ENCODE peak calls at places on chromosomes 4 and X, in five cellular contexts. R is K562, M is GM12891, D is SK-N-SH, A is HepG2. H is an unnamed sample.

GRCh38 chrX:71859637-71860036 is 51.0 kb upstream of the NHSL2 start:
- DNase-seq in R (no peak), M (no peak), D (no peak), A (peak), H (no peak)

GRCh38 chrX:141176586-141177451 is at the start of gene LDOC1:
- DNase-seq in R (peak), M (no peak), D (peak), A (no peak), H (no peak)

GRCh38 chr4:14035076-14035475 is 407.6 kb upstream of the BOD1L1 start:
- DNase-seq in R (no peak), M (no peak), D (no peak), A (no peak), H (no peak)

GRCh38 chr4:93671093-93671492 is 157.5 kb upstream of the ATOH1 start:
- DNase-seq in R (no peak), M (no peak), D (no peak), A (no peak), H (no peak)

GRCh38 chrX:103941201-103941975 is 21.0 kb upstream of the TMSB15B start:
- DNase-seq in R (peak), M (no peak), D (peak), A (no peak), H (no peak)

GRCh38 chrX:109704563-109704962 is 28.5 kb downstream of the ACSL4 start:
- DNase-seq in R (no peak), M (no peak), D (no peak), A (no peak), H (no peak)

GRCh38 chr4:1154126-1154522 is 18.3 kb downstream of the SPON2 start:
- DNase-seq in R (peak), M (no peak), D (no peak), A (no peak), H (no peak)

GRCh38 chrX:118579417-118579816 is 83.8 kb downstream of the DOCK11 start:
- DNase-seq in R (no peak), M (no peak), D (no peak), A (no peak), H (no peak)

GRCh38 chrX:31266172-31267076 is 194.6 kb upstream of the FTHL17 start:
- DNase-seq in R (peak), M (peak), D (peak), A (peak), H (peak)

GRCh38 chrX:119475389-119476101 is 7.3 kb downstream of the SLC25A5 start:
- DNase-seq in R (no peak), M (no peak), D (no peak), A (no peak), H (no peak)

GRCh38 chr4:148444296-148445070 is 2.3 kb upstream of the NR3C2 start:
- DNase-seq in R (peak), M (peak), D (peak), A (no peak), H (peak)

GRCh38 chrX:150575415-150575814 is 7.0 kb downstream of the MTM1 start:
- DNase-seq in R (no peak), M (no peak), D (no peak), A (no peak), H (no peak)

GRCh38 chr4:150130953-150131352 is 52.7 kb downstream of the DCLK2 start:
- DNase-seq in R (no peak), M (no peak), D (no peak), A (no peak), H (no peak)

GRCh38 chr4:152585036-152585439 is 49.1 kb upstream of the FBXW7 start:
- DNase-seq in R (no peak), M (no peak), D (no peak), A (no peak), H (no peak)

GRCh38 chrX:148500428-148501120 is at the start of gene AFF2:
- DNase-seq in R (no peak), M (no peak), D (peak), A (no peak), H (peak)

GRCh38 chr4:44160776-44161377 is 287.7 kb downstream of the KCTD8 start:
- DNase-seq in R (no peak), M (no peak), D (no peak), A (no peak), H (no peak)

GRCh38 chr4:677431-678293 is 3.3 kb downstream of the MYL5 start:
- DNase-seq in R (no peak), M (no peak), D (no peak), A (peak), H (no peak)

GRCh38 chr4:142901166-142901662 is 55.1 kb upstream of the INPP4B start:
- DNase-seq in R (no peak), M (no peak), D (no peak), A (no peak), H (no peak)

GRCh38 chr4:77905651-77906263 is 43.1 kb downstream of the MRPL1 start:
- DNase-seq in R (peak), M (no peak), D (peak), A (no peak), H (no peak)

GRCh38 chr4:52510939-52511583 is 148.0 kb downstream of the USP46 start:
- DNase-seq in R (no peak), M (no peak), D (no peak), A (no peak), H (no peak)

GRCh38 chrX:95325185-95325584 is 1359.5 kb upstream of the DIAPH2 start:
- DNase-seq in R (no peak), M (no peak), D (no peak), A (no peak), H (no peak)

GRCh38 chr4:73224886-73225285 is 33.7 kb downstream of the ANKRD17 start:
- DNase-seq in R (no peak), M (no peak), D (no peak), A (no peak), H (no peak)

GRCh38 chrX:153953342-153953830 is 8.9 kb upstream of the RENBP start:
- DNase-seq in R (peak), M (peak), D (peak), A (peak), H (peak)

GRCh38 chr4:128068927-128069326 is 7.8 kb downstream of the LARP1B start:
- DNase-seq in R (peak), M (no peak), D (peak), A (peak), H (no peak)

GRCh38 chrX:52424658-52425057 is 55.8 kb downstream of the XAGE2 start:
- DNase-seq in R (no peak), M (no peak), D (no peak), A (no peak), H (no peak)

GRCh38 chrX:52420824-52421443 is 52.1 kb downstream of the XAGE2 start:
- DNase-seq in R (no peak), M (no peak), D (no peak), A (no peak), H (no peak)

GRCh38 chrX:52426810-52427209 is 58.0 kb downstream of the XAGE2 start:
- DNase-seq in R (no peak), M (no peak), D (no peak), A (no peak), H (no peak)

GRCh38 chrX:52425710-52426245 is 57.0 kb downstream of the XAGE2 start:
- DNase-seq in R (no peak), M (no peak), D (no peak), A (no peak), H (no peak)

DNA sequence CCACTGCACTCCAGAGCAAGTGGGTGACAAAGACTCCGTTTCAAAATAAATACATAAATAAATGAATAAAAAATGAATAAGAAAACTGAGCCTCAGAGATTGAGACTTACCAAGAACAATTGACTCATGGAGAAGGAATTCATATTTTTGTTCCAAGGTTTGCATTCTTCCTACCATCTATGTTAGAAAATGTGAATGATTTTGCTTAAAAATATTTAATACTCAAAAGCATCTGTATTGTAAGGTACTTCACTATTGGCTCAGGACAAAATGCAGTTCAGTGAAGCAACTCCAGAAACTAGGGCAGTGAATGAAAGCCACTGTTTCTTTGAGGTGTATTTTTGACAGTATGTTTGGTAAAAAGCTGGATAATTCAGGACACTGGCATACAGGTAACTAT is 54.1 kb downstream of the XAGE2 start:
- DNase-seq in R (no peak), M (no peak), D (no peak), A (no peak), H (no peak)
- TF ChIP-seq TAF1 in R (no peak), M (no peak), D (no peak), A (no peak), H (no peak)

GRCh38 chr4:175833574-175834350 is 21.7 kb upstream of the GPM6A start:
- DNase-seq in R (no peak), M (no peak), D (no peak), A (no peak), H (no peak)
- TF ChIP-seq TAF1 in R (no peak), M (no peak), D (no peak), A (no peak), H (no peak)

DNA sequence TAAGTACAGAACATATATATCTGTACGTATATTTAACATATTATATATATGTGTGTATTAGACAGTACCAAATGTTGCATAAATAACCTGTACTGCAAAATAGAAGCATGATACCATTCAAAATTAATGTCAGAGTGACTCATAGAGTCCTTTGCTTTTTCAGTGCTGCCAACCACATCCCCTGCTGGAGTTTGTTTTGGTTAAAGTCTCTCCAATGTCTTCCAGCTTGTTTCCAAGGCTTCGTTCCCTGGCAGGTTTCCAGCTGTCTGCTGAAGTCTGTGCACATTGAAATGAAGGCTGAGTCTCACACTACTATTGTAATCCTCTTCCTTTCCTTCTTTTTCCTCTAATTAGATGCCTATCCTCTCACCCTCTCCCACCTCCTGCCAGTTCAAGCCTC is 14.9 kb downstream of the NRK start:
- DNase-seq in R (no peak), M (no peak), D (no peak), A (no peak), H (no peak)
- TF ChIP-seq TAF1 in R (no peak), M (no peak), D (no peak), A (no peak), H (no peak)

GRCh38 chr4:83964996-83965541 is 429.2 kb downstream of the GPAT3 start:
- DNase-seq in R (no peak), M (no peak), D (no peak), A (no peak), H (no peak)
- TF ChIP-seq TAF1 in R (no peak), M (no peak), D (no peak), A (no peak), H (no peak)

DNA sequence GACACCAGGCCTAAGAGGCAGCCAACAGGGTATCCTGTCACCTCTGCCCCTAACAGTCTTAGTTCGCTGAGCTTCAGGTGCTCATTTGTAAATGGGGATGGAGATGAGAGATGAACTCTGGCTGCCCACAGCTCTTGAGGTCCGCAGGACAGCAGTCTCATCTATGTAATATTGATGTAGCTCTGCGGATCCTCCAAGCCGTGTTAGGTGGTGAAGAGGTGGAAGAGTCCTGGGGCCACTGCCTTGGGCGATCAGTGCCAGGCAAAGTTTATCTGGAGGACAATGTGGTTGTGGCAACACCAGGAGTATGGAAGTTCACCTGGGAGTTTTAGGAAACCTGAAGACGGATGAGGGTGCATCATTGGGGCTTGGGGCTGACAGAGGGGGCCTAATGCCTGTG is 13.4 kb downstream of the TRO start:
- DNase-seq in R (no peak), M (no peak), D (no peak), A (no peak), H (no peak)
- TF ChIP-seq TAF1 in R (no peak), M (no peak), D (no peak), A (no peak), H (no peak)

H was measured in GM12892.